ENCODE peak calls at places on chromosomes 5 and 9, in six cellular contexts. L, F, G, W, M and D are unnamed samples.

GRCh38 chr5:56003633-56004032 is 8.9 kb upstream of the IL6ST start:
- DNase-seq in L (no peak), F (no peak), G (no peak), W (no peak), M (no peak), D (peak)

GRCh38 chr5:62695274-62695673 is 116.7 kb downstream of the LRRC70 start:
- DNase-seq in L (no peak), F (no peak), G (no peak), W (no peak), M (no peak), D (no peak)

GRCh38 chr5:179777909-179778308 is 15.9 kb upstream of the LTC4S start:
- DNase-seq in L (no peak), F (no peak), G (no peak), W (no peak), M (no peak), D (no peak)

GRCh38 chr5:168881427-168882149 is 302.4 kb upstream of the PANK3 start:
- DNase-seq in L (no peak), F (no peak), G (no peak), W (no peak), M (no peak), D (no peak)

GRCh38 chr9:18778846-18779245 is 254.2 kb downstream of the SAXO1 start:
- DNase-seq in L (no peak), F (no peak), G (no peak), W (no peak), M (no peak), D (no peak)

GRCh38 chr5:11126844-11127243 is 365.8 kb upstream of the DAP start:
- DNase-seq in L (no peak), F (no peak), G (no peak), W (no peak), M (no peak), D (no peak)

GRCh38 chr5:6459896-6460295 is 11.2 kb downstream of the UBE2QL1 start:
- DNase-seq in L (no peak), F (no peak), G (no peak), W (no peak), M (no peak), D (no peak)

GRCh38 chr5:40877371-40877988 is 31.8 kb upstream of the C7 start:
- DNase-seq in L (no peak), F (no peak), G (no peak), W (no peak), M (no peak), D (no peak)

GRCh38 chr9:134064711-134065110 is 3.1 kb downstream of the BRD3 start:
- DNase-seq in L (no peak), F (no peak), G (peak), W (no peak), M (no peak), D (no peak)

GRCh38 chr5:175657593-175658271 is at the start of gene HRH2:
- DNase-seq in L (no peak), F (peak), G (no peak), W (no peak), M (no peak), D (no peak)

GRCh38 chr9:20570086-20570485 is 52.2 kb downstream of the MLLT3 start:
- DNase-seq in L (no peak), F (no peak), G (no peak), W (no peak), M (no peak), D (no peak)

GRCh38 chr5:5018560-5018935 is 121.6 kb upstream of the ADAMTS16 start:
- DNase-seq in L (no peak), F (no peak), G (no peak), W (no peak), M (no peak), D (no peak)

GRCh38 chr5:175854231-175855040 is 16.9 kb upstream of the CPLX2 start:
- DNase-seq in L (no peak), F (no peak), G (no peak), W (no peak), M (no peak), D (no peak)

GRCh38 chr9:136082496-136083361 is 12.4 kb downstream of the NACC2 start:
- DNase-seq in L (no peak), F (no peak), G (no peak), W (no peak), M (no peak), D (no peak)

GRCh38 chr5:78008356-78008967 is 232.3 kb upstream of the TBCA start:
- DNase-seq in L (no peak), F (no peak), G (no peak), W (peak), M (no peak), D (no peak)

GRCh38 chr5:54547711-54548250 is 30.2 kb downstream of the SNX18 start:
- DNase-seq in L (no peak), F (no peak), G (no peak), W (no peak), M (peak), D (no peak)

GRCh38 chr9:80699551-80699998 is 989.8 kb downstream of the TLE1 start:
- DNase-seq in L (no peak), F (no peak), G (no peak), W (no peak), M (no peak), D (no peak)

GRCh38 chr5:35485487-35485886 is 132.2 kb upstream of the SPEF2 start:
- DNase-seq in L (no peak), F (no peak), G (no peak), W (no peak), M (no peak), D (no peak)

GRCh38 chr5:135387629-135387960 is 11.4 kb downstream of the MACROH2A1 start:
- DNase-seq in L (no peak), F (no peak), G (no peak), W (no peak), M (no peak), D (no peak)

GRCh38 chr9:71692337-71692736 is 76.0 kb downstream of the CEMIP2 start:
- DNase-seq in L (no peak), F (no peak), G (no peak), W (no peak), M (no peak), D (no peak)

GRCh38 chr5:111948517-111948916 is 191.5 kb upstream of the NREP start:
- DNase-seq in L (no peak), F (no peak), G (no peak), W (no peak), M (no peak), D (no peak)

GRCh38 chr9:77291714-77292113 is 114.4 kb downstream of the VPS13A start:
- DNase-seq in L (no peak), F (no peak), G (no peak), W (no peak), M (no peak), D (no peak)

GRCh38 chr5:127969651-127970050 is 113.9 kb upstream of the SLC12A2 start:
- DNase-seq in L (no peak), F (no peak), G (no peak), W (no peak), M (no peak), D (no peak)

GRCh38 chr5:42157215-42157614 is 232.1 kb downstream of the FBXO4 start:
- DNase-seq in L (no peak), F (no peak), G (no peak), W (no peak), M (no peak), D (no peak)

GRCh38 chr9:81685763-81686613 is 3.4 kb downstream of the TLE1 start:
- DNase-seq in L (no peak), F (no peak), G (peak), W (no peak), M (no peak), D (no peak)